ENCODE peak calls at places on chromosomes 2 and 18, in four cellular contexts. U, M, T and Y are unnamed samples. For H3K4me1, the result is how much of the 10 kb centered on the place peaks cover.

GRCh38 chr2:225465827-225466226 is 66.3 kb downstream of the NYAP2 start:
- DNase-seq in U (peak), M (no peak), T (no peak), Y (no peak)

GRCh38 chr2:10962004-10962403 is 50.3 kb downstream of the KCNF1 start:
- DNase-seq in T (no peak), M (no peak), U (no peak), Y (no peak)

GRCh38 chr2:203887680-203888079 is 20.1 kb downstream of the CTLA4 start:
- DNase-seq in M (no peak), T (no peak), U (no peak), Y (no peak)

GRCh38 chr18:48314694-48315093 is 94.5 kb downstream of the ZBTB7C start:
- DNase-seq in M (no peak), T (no peak), U (peak), Y (no peak)

GRCh38 chr2:179302764-179303561 is 38.3 kb upstream of the SESTD1 start:
- DNase-seq in M (no peak), U (no peak), T (no peak), Y (no peak)

GRCh38 chr2:39215545-39215944 is 28.2 kb downstream of the CDKL4 start:
- DNase-seq in M (no peak), U (no peak), T (no peak), Y (no peak)

GRCh38 chr2:20985061-20985460 is 58.8 kb downstream of the APOB start:
- DNase-seq in T (no peak), M (no peak), U (peak), Y (no peak)

GRCh38 chr2:64348386-64349142 is 105.4 kb upstream of the LGALSL start:
- DNase-seq in M (no peak), U (no peak), T (no peak), Y (peak)

GRCh38 chr2:172484253-172484652 is 56.9 kb downstream of the ITGA6 start:
- DNase-seq in M (no peak), U (no peak), T (no peak), Y (peak)

GRCh38 chr2:233329489-233330135 is 22.0 kb downstream of the SAG start:
- DNase-seq in U (peak), T (no peak), M (no peak), Y (no peak)

GRCh38 chr2:12717191-12717987 is 653 bp downstream of the TRIB2 start:
- DNase-seq in T (peak), U (peak), M (peak), Y (peak)

GRCh38 chr2:147763861-147764260 is 81.0 kb upstream of the ACVR2A start:
- DNase-seq in M (no peak), U (no peak), T (no peak), Y (no peak)

GRCh38 chr2:75647771-75648170 is 1.2 kb downstream of the MRPL19 start:
- DNase-seq in T (no peak), U (no peak), M (no peak), Y (no peak)

GRCh38 chr18:59469463-59470180 is 110.6 kb upstream of the LMAN1 start:
- DNase-seq in U (no peak), T (peak), M (no peak), Y (no peak)

GRCh38 chr2:173884403-173884802 is 80.8 kb downstream of the SP3 start:
- DNase-seq in M (peak), U (peak), T (peak), Y (peak)

GRCh38 chr2:96103906-96104861 is 12.2 kb downstream of the ADRA2B start:
- DNase-seq in M (no peak), U (no peak), T (no peak), Y (no peak)

GRCh38 chr2:221243758-221244157 is 328.3 kb downstream of the EPHA4 start:
- DNase-seq in M (no peak), T (no peak), U (no peak), Y (no peak)

GRCh38 chr2:201447116-201447515 is 4.1 kb downstream of the TRAK2 start:
- DNase-seq in M (no peak), U (no peak), T (no peak), Y (no peak)

GRCh38 chr2:176409671-176410070 is 140.4 kb downstream of the MTX2 start:
- DNase-seq in M (no peak), U (no peak), T (no peak), Y (no peak)

GRCh38 chr2:108587621-108588020 is 53.4 kb downstream of the LIMS1 start:
- DNase-seq in T (peak), M (peak), U (no peak), Y (peak)

GRCh38 chr2:238176565-238176964 is 17.8 kb downstream of the ERFE start:
- DNase-seq in M (no peak), U (no peak), T (no peak), Y (no peak)

GRCh38 chr18:2687390-2688001 is 32.0 kb downstream of the SMCHD1 start:
- DNase-seq in T (no peak), M (no peak), U (no peak), Y (no peak)

GRCh38 chr18:58452392-58453166 is 176.3 kb downstream of the ALPK2 start:
- DNase-seq in U (no peak), T (no peak), M (no peak), Y (no peak)

GRCh38 chr2:72915076-72915906 is 2.0 kb upstream of the EMX1 start:
- DNase-seq in M (no peak), U (peak), T (no peak), Y (peak)

GRCh38 chr2:171763602-171764001 is 76.3 kb downstream of the DYNC1I2 start:
- DNase-seq in U (no peak), M (no peak), T (no peak), Y (no peak)

GRCh38 chr2:68715353-68716041 is 19.1 kb upstream of the ARHGAP25 start:
- DNase-seq in M (peak), T (peak), U (peak), Y (peak)

GRCh38 chr18:74963820-74964446 is 245.0 kb downstream of the PTGR3 start:
- DNase-seq in M (no peak), T (peak), U (peak), Y (peak)

GRCh38 chr2:107727318-107727717 is 99.4 kb upstream of the RGPD4 start:
- DNase-seq in M (no peak), T (no peak), U (no peak), Y (no peak)

GRCh38 chr2:10541081-10541480 is 93.0 kb upstream of the ODC1 start:
- DNase-seq in U (no peak), T (no peak), M (no peak), Y (no peak)

GRCh38 chr2:167144179-167144898 is 256.1 kb downstream of the XIRP2 start:
- DNase-seq in T (no peak), U (no peak), M (no peak), Y (no peak)

GRCh38 chr2:9769171-9770005 is 73.9 kb upstream of the TAF1B start:
- DNase-seq in U (peak), M (no peak), T (no peak), Y (peak)

GRCh38 chr2:56127013-56127772 is 56.6 kb upstream of the CCDC85A start:
- DNase-seq in T (no peak), U (no peak), M (no peak), Y (no peak)

GRCh38 chr18:2776596-2776995 is 70.2 kb upstream of the EMILIN2 start:
- DNase-seq in M (no peak), U (no peak), T (no peak), Y (no peak)

GRCh38 chr2:201660293-201660895 is 17.1 kb upstream of the TMEM237 start:
- DNase-seq in M (no peak), T (no peak), U (no peak), Y (no peak)

GRCh38 chr2:67322361-67323001 is 74.7 kb upstream of the ETAA1 start:
- DNase-seq in M (no peak), T (peak), U (peak), Y (peak)

GRCh38 chr2:176768185-176768584 is 444.4 kb upstream of the HNRNPA3 start:
- DNase-seq in T (no peak), U (no peak), M (no peak), Y (no peak)

GRCh38 chr2:38661306-38661705 is 4.6 kb upstream of the GALM start:
- DNase-seq in U (no peak), M (no peak), T (no peak), Y (no peak)

GRCh38 chr2:240451791-240452470 is 16.5 kb downstream of the GPC1 start:
- DNase-seq in U (peak), T (peak), M (peak), Y (no peak)
- H3K4me1 ChIP-seq in U (half or more), T (under half), M (half or more), Y (under half)

GRCh38 chr2:40367032-40367431 is 84.9 kb downstream of the SLC8A1 start:
- DNase-seq in U (no peak), T (no peak), M (no peak), Y (no peak)

GRCh38 chr2:40367652-40368051 is 84.2 kb downstream of the SLC8A1 start:
- DNase-seq in U (no peak), T (no peak), M (no peak), Y (no peak)

GRCh38 chr2:40372278-40372580 is 79.7 kb downstream of the SLC8A1 start:
- DNase-seq in M (no peak), T (no peak), U (no peak), Y (no peak)

GRCh38 chr2:40371525-40372277 is 80.2 kb downstream of the SLC8A1 start:
- DNase-seq in U (peak), T (peak), M (peak), Y (peak)

GRCh38 chr2:40369619-40370397 is 82.1 kb downstream of the SLC8A1 start:
- DNase-seq in U (no peak), M (no peak), T (no peak), Y (no peak)
- H3K4me1 ChIP-seq in U (under half), M (under half), T (under half), Y (under half)

DNA sequence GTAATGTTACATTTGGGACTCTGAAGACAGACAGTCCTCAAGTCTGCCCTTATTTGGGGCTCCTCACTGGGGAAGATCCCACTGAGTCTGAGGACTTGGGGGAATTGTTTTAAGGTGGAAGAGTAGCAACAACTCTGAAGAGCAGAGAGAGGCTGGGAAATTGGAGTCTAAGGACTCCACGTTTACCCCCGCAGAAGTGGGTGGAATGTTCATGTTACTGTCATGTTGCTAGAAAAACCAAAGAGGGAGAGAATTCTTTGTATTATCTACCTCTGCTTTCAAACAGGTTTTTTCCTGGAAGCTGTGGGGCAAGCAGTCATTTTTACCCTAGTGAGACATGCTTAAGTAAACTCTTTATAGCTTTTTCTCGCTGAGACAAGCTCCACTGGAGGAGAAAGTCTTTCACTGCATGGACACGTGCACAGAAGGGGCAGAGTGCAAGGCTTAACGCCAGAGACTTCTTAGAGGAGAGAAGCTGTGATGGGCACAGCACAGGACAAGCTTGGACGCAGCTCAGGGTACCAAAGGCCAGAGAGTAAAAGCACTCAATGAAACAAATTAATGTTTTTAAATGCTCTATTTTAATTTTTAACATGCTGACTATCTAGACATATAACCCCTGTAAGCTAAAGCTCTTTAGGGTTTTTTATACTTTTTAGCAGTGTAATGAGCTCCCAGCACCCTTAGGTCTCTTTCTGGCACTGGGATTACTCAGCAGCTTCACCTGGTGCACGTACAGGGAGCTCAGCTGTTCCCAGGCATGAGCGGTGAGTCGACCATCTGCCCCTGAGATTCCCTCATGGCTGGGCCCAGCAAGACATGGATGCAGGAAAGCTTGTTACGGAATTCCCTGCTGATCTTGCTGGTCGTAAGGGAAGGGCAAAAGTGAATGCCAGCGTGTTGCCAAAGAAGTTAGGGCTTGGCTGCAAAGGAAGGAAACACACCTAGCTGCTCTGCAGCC is 54.5 kb upstream of the BIN1 start:
- DNase-seq in U (no peak), T (no peak), M (no peak), Y (peak)
- H3K4me1 ChIP-seq in U (under half), T (under half), M (under half), Y (under half)

GRCh38 chr2:239287461-239287860 is 113.4 kb downstream of the HDAC4 start:
- DNase-seq in U (no peak), T (peak), M (no peak), Y (no peak)

GRCh38 chr2:239290618-239291504 is 110.0 kb downstream of the HDAC4 start:
- DNase-seq in M (peak), U (peak), T (peak), Y (no peak)

GRCh38 chr2:239288237-239288636 is 112.6 kb downstream of the HDAC4 start:
- DNase-seq in T (no peak), U (no peak), M (no peak), Y (no peak)

GRCh38 chr2:239288951-239289481 is 111.8 kb downstream of the HDAC4 start:
- DNase-seq in T (peak), U (peak), M (peak), Y (no peak)

GRCh38 chr2:239289545-239289944 is 111.3 kb downstream of the HDAC4 start:
- DNase-seq in M (no peak), T (peak), U (no peak), Y (no peak)
- H3K4me1 ChIP-seq in M (half or more), T (under half), U (half or more), Y (under half)

DNA sequence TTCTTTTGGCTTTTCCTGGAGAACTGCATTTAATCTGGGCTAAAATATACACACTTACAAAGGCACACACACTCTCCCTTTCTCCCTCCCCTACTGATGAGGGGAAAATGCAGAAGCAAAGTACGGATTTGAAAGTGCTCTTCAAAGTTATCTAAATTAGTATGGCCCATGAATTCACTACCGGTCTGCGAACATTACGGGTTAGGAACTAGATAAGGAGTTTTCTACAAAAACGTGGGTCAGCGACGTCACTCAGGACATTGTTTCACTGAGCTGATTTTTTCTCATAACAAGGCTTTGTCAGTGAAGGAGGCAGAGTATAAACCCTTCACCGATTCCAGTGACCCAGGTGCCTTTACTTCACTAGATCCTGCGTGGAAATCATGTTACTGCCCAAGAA is 47.3 kb downstream of the COA5 start:
- DNase-seq in M (no peak), T (no peak), U (no peak), Y (no peak)
- H3K4me1 ChIP-seq in M (under half), T (under half), U (under half), Y (under half)

DNA sequence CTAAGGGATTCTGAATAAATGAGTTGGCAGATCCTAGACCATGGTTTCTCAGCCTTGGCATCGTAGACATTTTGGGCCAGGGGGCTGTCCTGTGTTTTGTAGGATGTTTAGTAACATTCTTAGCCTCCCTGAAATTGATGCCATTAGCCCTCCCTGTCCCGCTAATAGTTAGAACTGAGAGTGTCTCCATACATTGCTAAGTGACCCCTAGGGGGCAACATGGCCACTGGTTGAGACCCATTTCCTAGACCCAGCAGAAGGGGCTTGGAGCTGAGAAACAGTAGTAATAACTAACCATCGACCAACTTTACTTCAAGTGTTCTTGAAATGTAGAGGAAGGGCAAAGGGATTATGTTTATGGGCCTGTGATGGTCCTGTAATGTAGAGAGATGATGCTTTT is 40.8 kb downstream of the KCMF1 start:
- DNase-seq in U (peak), T (no peak), M (no peak), Y (no peak)
- H3K4me1 ChIP-seq in U (under half), T (under half), M (half or more), Y (under half)

GRCh38 chr18:35041752-35042379 is 653 bp downstream of the MAPRE2 start:
- DNase-seq in U (peak), T (no peak), M (no peak), Y (no peak)

GRCh38 chr18:35040638-35040987 is 600 bp upstream of the MAPRE2 start:
- DNase-seq in M (no peak), T (no peak), U (no peak), Y (no peak)

GRCh38 chr18:35042389-35043066 is 1.3 kb downstream of the MAPRE2 start:
- DNase-seq in M (no peak), U (no peak), T (no peak), Y (no peak)

GRCh38 chr18:35039633-35040032 is 1.6 kb upstream of the MAPRE2 start:
- DNase-seq in M (peak), U (no peak), T (no peak), Y (no peak)

DNA sequence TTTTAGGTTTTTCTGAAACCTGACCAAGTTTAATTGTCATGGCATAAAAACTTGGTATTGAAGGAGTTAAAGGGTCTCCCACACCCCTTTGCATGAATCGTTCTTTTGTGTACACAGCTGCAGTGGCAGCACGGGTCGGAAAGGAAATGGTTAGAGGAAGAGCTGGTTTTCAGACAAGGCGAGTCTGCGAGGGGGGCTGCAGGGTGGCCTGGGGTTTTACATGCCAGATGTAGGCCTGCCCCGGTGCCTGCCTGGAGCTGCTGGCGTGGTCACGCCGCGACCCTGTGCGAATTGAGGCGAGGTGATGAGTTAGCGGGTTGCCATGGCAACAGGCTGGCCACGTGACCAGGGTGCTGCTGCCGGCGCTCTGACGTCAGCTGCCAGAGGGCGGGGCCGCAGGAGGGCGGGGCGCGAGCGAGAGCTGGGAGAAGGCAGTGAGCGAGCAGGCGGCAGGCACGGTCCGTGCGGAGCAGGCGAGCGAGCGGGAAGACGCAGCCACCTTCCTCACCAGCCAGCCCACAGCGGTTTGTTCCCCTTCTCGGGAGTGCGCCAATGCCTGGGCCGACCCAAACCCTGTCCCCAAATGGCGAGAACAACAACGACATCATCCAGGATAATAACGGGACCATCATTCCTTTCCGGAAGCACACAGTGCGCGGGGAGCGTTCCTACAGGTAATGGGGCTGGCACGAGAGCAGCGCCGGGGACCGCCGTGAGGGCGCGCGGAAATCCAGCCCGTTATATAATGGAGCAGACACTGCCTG is at the start of gene MAPRE2:
- DNase-seq in U (peak), M (peak), T (peak), Y (peak)
- H3K4me1 ChIP-seq in U (under half), M (half or more), T (under half), Y (under half)

DNA sequence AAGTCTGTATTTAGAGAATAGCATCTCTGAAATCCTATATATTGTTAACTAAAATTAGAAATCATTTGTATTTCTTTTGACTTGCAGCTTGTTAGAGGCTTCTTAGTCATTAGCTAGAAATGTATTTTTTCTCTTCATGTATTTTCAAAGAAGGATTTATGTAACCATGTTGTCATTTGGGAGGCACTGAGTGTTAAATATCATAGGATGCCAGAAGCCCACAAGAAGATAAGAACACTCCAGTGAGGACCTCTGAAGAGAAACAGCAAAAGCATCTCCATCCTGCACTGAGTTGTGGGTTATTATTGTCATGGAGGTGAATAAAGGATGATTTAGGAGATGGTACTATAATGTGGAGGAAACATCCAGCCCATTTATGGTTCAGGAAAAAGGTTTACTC is 93.5 kb downstream of the UBE2E3 start:
- DNase-seq in T (no peak), U (no peak), M (no peak), Y (no peak)
- H3K4me1 ChIP-seq in T (under half), U (under half), M (under half), Y (under half)